ENCODE peak calls at places on chromosomes 16 and 17, in ten cellular contexts. F, J, N, T, V, A, S, C, E and Z are unnamed samples.

GRCh38 chr17:70423562-70423961 is 254.2 kb downstream of the KCNJ2 start:
- DNase-seq in V (no peak), S (no peak), C (no peak), T (no peak), J (no peak), N (no peak), F (no peak), A (no peak), E (no peak), Z (no peak)

GRCh38 chr17:41896726-41897125 is 22.0 kb downstream of the ACLY start:
- DNase-seq in F (no peak), V (no peak), A (no peak), N (no peak), E (no peak), C (no peak), T (no peak), S (no peak), J (no peak), Z (peak; percentile 26)

GRCh38 chr16:49640606-49641005 is 215.3 kb downstream of the ZNF423 start:
- DNase-seq in A (no peak), F (no peak), E (no peak), J (peak; percentile 80), N (no peak), T (no peak), V (no peak), S (no peak), C (no peak), Z (no peak)

GRCh38 chr17:54177606-54178308 is 355.0 kb downstream of the KIF2B start:
- DNase-seq in N (no peak), V (no peak), A (no peak), J (no peak), S (no peak), T (no peak), E (no peak), C (no peak), F (no peak), Z (no peak)

GRCh38 chr17:3639981-3640596 is 3.5 kb downstream of the CTNS start:
- DNase-seq in E (no peak), F (no peak), C (no peak), J (peak; percentile 92), V (no peak), T (no peak), S (no peak), A (peak; percentile 72), N (no peak), Z (no peak)

GRCh38 chr16:4371481-4372314 is at the start of gene VASN:
- DNase-seq in A (peak; percentile 79), N (peak; percentile 91), F (peak; percentile 65), T (peak; percentile 84), V (peak; percentile 97), C (peak; percentile 91), E (peak; percentile 78), J (peak; percentile 99), S (peak; percentile 78), Z (peak; percentile 79)

GRCh38 chr17:41906465-41907184 is 12.1 kb downstream of the ACLY start:
- DNase-seq in N (no peak), T (no peak), S (no peak), V (no peak), C (no peak), A (peak; percentile 45), J (peak; percentile 57), E (peak; percentile 65), F (no peak), Z (no peak)

GRCh38 chr17:66994943-66995535 is 30.5 kb downstream of the CACNG4 start:
- DNase-seq in N (no peak), E (no peak), V (no peak), A (no peak), J (no peak), C (no peak), T (no peak), S (no peak), F (no peak), Z (no peak)

GRCh38 chr17:31900877-31901276 is 631 bp downstream of the UTP6 start:
- DNase-seq in N (no peak), F (no peak), T (no peak), A (peak; percentile 30), V (no peak), S (no peak), J (peak; percentile 32), E (peak; percentile 41), C (no peak), Z (peak; percentile 31)

GRCh38 chr16:4337540-4338088 is 13.5 kb downstream of the PAM16 start:
- DNase-seq in F (no peak), T (no peak), J (no peak), N (no peak), S (no peak), V (no peak), C (no peak), E (no peak), A (no peak), Z (no peak)

GRCh38 chr16:85181091-85181738 is 68.9 kb upstream of the CIBAR2 start:
- DNase-seq in F (no peak), C (no peak), E (no peak), N (no peak), V (no peak), S (no peak), J (peak; percentile 70), A (no peak), T (no peak), Z (no peak)

GRCh38 chr17:79212150-79213087 is 137.8 kb downstream of the ENGASE start:
- DNase-seq in J (no peak), C (no peak), N (no peak), V (no peak), E (no peak), F (no peak), A (no peak), S (no peak), T (no peak), Z (peak; percentile 72)

GRCh38 chr17:76540381-76541300 is 797 bp downstream of the PRCD start:
- DNase-seq in C (peak; percentile 87), J (peak; percentile 100), E (peak; percentile 100), S (peak; percentile 98), A (peak; percentile 96), N (peak; percentile 88), T (peak; percentile 85), V (peak; percentile 84), F (no peak), Z (peak; percentile 99)

GRCh38 chr17:43416998-43417891 is 18.5 kb downstream of the ARL4D start:
- DNase-seq in C (no peak), F (no peak), E (no peak), V (no peak), J (peak; percentile 91), N (no peak), A (peak; percentile 70), T (no peak), S (peak; percentile 67), Z (no peak)

GRCh38 chr17:63274156-63274555 is 171.9 kb downstream of the CYB561 start:
- DNase-seq in N (no peak), T (no peak), S (no peak), J (peak; percentile 70), A (peak; percentile 63), F (no peak), E (no peak), C (no peak), V (no peak), Z (no peak)

GRCh38 chr17:15398736-15399331 is 57.4 kb upstream of the TEKT3 start:
- DNase-seq in S (no peak), V (no peak), T (no peak), C (no peak), A (peak; percentile 30), F (no peak), J (peak; percentile 81), E (no peak), N (no peak), Z (no peak)

DNA sequence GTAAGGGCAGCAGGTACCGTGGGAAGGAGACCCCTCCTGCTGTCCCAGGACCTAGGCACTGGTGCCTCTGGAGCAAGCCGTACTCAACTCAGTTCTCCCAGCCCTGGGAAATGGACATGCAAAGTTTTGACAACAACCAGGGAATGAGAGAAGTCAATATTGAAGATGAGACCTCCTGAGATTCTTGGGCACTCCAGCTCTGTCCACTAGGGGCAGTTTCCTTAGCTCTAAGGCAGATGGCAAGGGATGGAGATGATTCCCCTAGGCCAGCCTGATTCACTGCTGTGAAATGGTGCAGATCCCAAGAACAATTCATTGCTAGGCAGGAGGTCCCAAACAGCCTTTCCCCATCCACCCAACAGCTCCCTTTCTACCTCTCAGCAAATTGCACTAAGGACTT is 20.6 kb upstream of the SDR42E2 start:
- DNase-seq in T (peak; percentile 21), E (peak; percentile 55), S (no peak), V (no peak), A (peak; percentile 15), C (no peak), J (peak; percentile 81), N (no peak), F (no peak), Z (peak; percentile 81)
- TF ChIP-seq CTCF in T (peak; percentile 50), E (peak; percentile 35), S (peak; percentile 35), V (no peak), A (peak; percentile 55), C (peak; percentile 32), J (peak; percentile 61), N (peak; percentile 43), F (no peak), Z (peak; percentile 68)

GRCh38 chr16:13510425-13511151 is 409.4 kb upstream of the ERCC4 start:
- DNase-seq in V (no peak), S (no peak), C (no peak), E (no peak), T (no peak), N (no peak), J (no peak), A (no peak), F (no peak), Z (peak; percentile 68)
- TF ChIP-seq CTCF in V (no peak), S (no peak), C (peak; percentile 56), E (no peak), T (peak; percentile 62), N (peak; percentile 42), J (no peak), A (no peak), F (no peak), Z (peak; percentile 69)

DNA sequence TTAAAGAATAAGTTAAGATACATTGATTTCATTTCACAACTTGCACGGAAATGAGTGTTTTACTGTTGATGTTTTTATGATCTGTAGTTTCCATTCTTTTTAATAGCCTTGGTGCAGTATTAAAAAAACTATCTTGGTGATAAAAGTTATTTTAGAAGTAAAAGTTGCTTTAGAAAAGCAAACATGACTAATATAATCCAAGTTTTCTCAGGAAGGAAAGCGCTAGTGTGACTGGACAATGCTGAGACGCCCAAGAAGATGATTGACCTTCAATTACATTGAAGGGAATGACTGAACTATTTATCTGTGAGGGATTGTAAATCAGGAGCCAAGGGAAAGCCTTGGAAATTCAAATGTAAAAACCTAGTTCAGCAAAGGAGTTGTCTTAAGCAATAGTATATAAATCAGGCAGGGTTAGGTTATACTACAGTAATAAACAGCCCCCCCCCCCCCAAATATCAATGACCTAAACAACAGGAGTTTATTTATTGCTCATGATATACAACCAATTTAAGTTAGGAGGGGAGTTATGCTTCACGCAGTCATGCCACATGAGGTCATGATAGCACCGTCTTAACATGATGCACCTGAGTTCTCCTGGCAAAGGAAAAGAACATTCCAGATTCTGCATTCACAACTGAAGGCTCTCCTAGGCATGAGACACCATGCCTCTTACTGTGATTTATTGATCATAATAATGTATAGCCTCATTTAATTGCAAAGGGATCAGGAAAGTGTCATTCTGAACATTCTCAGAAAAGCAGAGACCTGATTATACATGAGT is 443.8 kb downstream of the CDH13 start:
- DNase-seq in N (no peak), F (no peak), S (no peak), V (no peak), E (no peak), J (no peak), A (no peak), T (no peak), C (no peak), Z (no peak)
- TF ChIP-seq CTCF in N (no peak), F (no peak), S (no peak), V (no peak), E (no peak), J (no peak), A (no peak), T (no peak), C (no peak), Z (no peak)

GRCh38 chr17:82679586-82680465 is 18.7 kb downstream of the RAB40B start:
- DNase-seq in N (no peak), C (no peak), J (peak; percentile 30), F (no peak), V (no peak), E (no peak), A (no peak), S (no peak), T (no peak), Z (peak; percentile 50)
- TF ChIP-seq CTCF in N (no peak), C (no peak), J (no peak), F (no peak), V (no peak), E (no peak), A (no peak), S (no peak), T (no peak), Z (peak; percentile 38)